ENCODE peak calls at places on chromosomes 3 and 15, in four cellular contexts. One of them, this sample, is unnamed.

GRCh38 chr3:55405436-55405835 is 81.7 kb downstream of the WNT5A start:
- DNase-seq in body of pancreas: no peak
- DNase-seq in transverse colon: no peak
- DNase-seq in tibial nerve: no peak
- DNase-seq in this sample: no peak

GRCh38 chr3:186930143-186930638 is at the start of gene ST6GAL1:
- DNase-seq in body of pancreas: peak; percentile 30
- DNase-seq in transverse colon: peak; percentile 81
- DNase-seq in tibial nerve: peak; percentile 35
- DNase-seq in this sample: peak; percentile 62

GRCh38 chr3:125078961-125079674 is 23.3 kb upstream of the HEG1 start:
- DNase-seq in body of pancreas: no peak
- DNase-seq in transverse colon: no peak
- DNase-seq in tibial nerve: no peak
- DNase-seq in this sample: no peak

GRCh38 chr3:189936210-189936609 is 184.5 kb downstream of the P3H2 start:
- DNase-seq in body of pancreas: no peak
- DNase-seq in transverse colon: no peak
- DNase-seq in tibial nerve: no peak
- DNase-seq in this sample: no peak

GRCh38 chr3:33758874-33759273 is 39.6 kb upstream of the PDCD6IP start:
- DNase-seq in body of pancreas: no peak
- DNase-seq in transverse colon: no peak
- DNase-seq in tibial nerve: no peak
- DNase-seq in this sample: no peak

GRCh38 chr3:75180945-75181298 is 483.2 kb upstream of the FRG2C start:
- DNase-seq in body of pancreas: no peak
- DNase-seq in transverse colon: no peak
- DNase-seq in tibial nerve: no peak
- DNase-seq in this sample: no peak

GRCh38 chr15:88083828-88084760 is 172.4 kb downstream of the NTRK3 start:
- DNase-seq in body of pancreas: no peak
- DNase-seq in transverse colon: no peak
- DNase-seq in tibial nerve: no peak
- DNase-seq in this sample: peak; percentile 52

GRCh38 chr15:69660658-69661405 is 208.2 kb downstream of the RPLP1 start:
- DNase-seq in body of pancreas: no peak
- DNase-seq in transverse colon: no peak
- DNase-seq in tibial nerve: no peak
- DNase-seq in this sample: no peak

GRCh38 chr15:42994546-42994945 is 74.0 kb upstream of the TTBK2 start:
- DNase-seq in body of pancreas: no peak
- DNase-seq in transverse colon: no peak
- DNase-seq in tibial nerve: no peak
- DNase-seq in this sample: no peak

GRCh38 chr3:44642337-44642736 is 6.2 kb upstream of the ZNF35 start:
- DNase-seq in body of pancreas: no peak
- DNase-seq in transverse colon: no peak
- DNase-seq in tibial nerve: no peak
- DNase-seq in this sample: no peak

GRCh38 chr15:70505971-70506887 is 257.1 kb downstream of the UACA start:
- DNase-seq in body of pancreas: no peak
- DNase-seq in transverse colon: no peak
- DNase-seq in tibial nerve: no peak
- DNase-seq in this sample: no peak

GRCh38 chr3:140724856-140725812 is 47.3 kb downstream of the TRIM42 start:
- DNase-seq in body of pancreas: no peak
- DNase-seq in transverse colon: no peak
- DNase-seq in tibial nerve: no peak
- DNase-seq in this sample: no peak

GRCh38 chr3:99712291-99712954 is 74.0 kb downstream of the COL8A1 start:
- DNase-seq in body of pancreas: no peak
- DNase-seq in transverse colon: no peak
- DNase-seq in tibial nerve: no peak
- DNase-seq in this sample: no peak

GRCh38 chr15:82177291-82178010 is 85.1 kb downstream of the EFL1 start:
- DNase-seq in body of pancreas: no peak
- DNase-seq in transverse colon: no peak
- DNase-seq in tibial nerve: no peak
- DNase-seq in this sample: no peak

GRCh38 chr3:115766587-115767492 is 143.5 kb downstream of the GAP43 start:
- DNase-seq in body of pancreas: no peak
- DNase-seq in transverse colon: no peak
- DNase-seq in tibial nerve: no peak
- DNase-seq in this sample: peak; percentile 31

GRCh38 chr3:56630966-56631365 is 52.1 kb downstream of the TASOR start:
- DNase-seq in body of pancreas: no peak
- DNase-seq in transverse colon: no peak
- DNase-seq in tibial nerve: no peak
- DNase-seq in this sample: no peak

GRCh38 chr3:188165596-188165995 is 11.6 kb downstream of the LPP start:
- DNase-seq in body of pancreas: no peak
- DNase-seq in transverse colon: no peak
- DNase-seq in tibial nerve: no peak
- DNase-seq in this sample: no peak

GRCh38 chr15:78414608-78415250 is 23.3 kb upstream of the IREB2 start:
- DNase-seq in body of pancreas: no peak
- DNase-seq in transverse colon: no peak
- DNase-seq in tibial nerve: no peak
- DNase-seq in this sample: no peak

GRCh38 chr15:31041610-31042009 is 50.2 kb upstream of the MTMR10 start:
- DNase-seq in body of pancreas: no peak
- DNase-seq in transverse colon: no peak
- DNase-seq in tibial nerve: no peak
- DNase-seq in this sample: no peak

GRCh38 chr3:177589921-177590336 is 392.6 kb upstream of the TBL1XR1 start:
- DNase-seq in body of pancreas: peak; percentile 40
- DNase-seq in transverse colon: no peak
- DNase-seq in tibial nerve: no peak
- DNase-seq in this sample: no peak

GRCh38 chr3:28765194-28765593 is 416.6 kb upstream of the AZI2 start:
- DNase-seq in body of pancreas: no peak
- DNase-seq in transverse colon: no peak
- DNase-seq in tibial nerve: no peak
- DNase-seq in this sample: no peak

GRCh38 chr3:119585867-119586570 is 6.7 kb downstream of the ADPRH start:
- DNase-seq in body of pancreas: no peak
- DNase-seq in transverse colon: no peak
- DNase-seq in tibial nerve: no peak
- DNase-seq in this sample: no peak

GRCh38 chr3:134373278-134373941 is 837 bp downstream of the AMOTL2 start:
- DNase-seq in body of pancreas: peak; percentile 88
- DNase-seq in transverse colon: peak; percentile 78
- DNase-seq in tibial nerve: peak; percentile 82
- DNase-seq in this sample: peak; percentile 89

GRCh38 chr3:100463002-100463401 is 29.4 kb upstream of the TMEM45A start:
- DNase-seq in body of pancreas: peak; percentile 42
- DNase-seq in transverse colon: no peak
- DNase-seq in tibial nerve: no peak
- DNase-seq in this sample: peak; percentile 45

GRCh38 chr3:113747719-113748046 is 848 bp downstream of the ATP6V1A start:
- DNase-seq in body of pancreas: no peak
- DNase-seq in transverse colon: no peak
- DNase-seq in tibial nerve: no peak
- DNase-seq in this sample: no peak

GRCh38 chr3:38354588-38355344 is 8.2 kb downstream of the XYLB start:
- DNase-seq in body of pancreas: peak; percentile 51
- DNase-seq in transverse colon: peak; percentile 53
- DNase-seq in tibial nerve: no peak
- DNase-seq in this sample: no peak

GRCh38 chr15:95715919-95716318 is 614.6 kb upstream of the NR2F2 start:
- DNase-seq in body of pancreas: no peak
- DNase-seq in transverse colon: no peak
- DNase-seq in tibial nerve: no peak
- DNase-seq in this sample: no peak

GRCh38 chr15:20356444-20357138 is 185.0 kb downstream of the GOLGA6L6 start:
- DNase-seq in body of pancreas: peak; percentile 75
- DNase-seq in transverse colon: peak; percentile 40
- DNase-seq in tibial nerve: no peak
- DNase-seq in this sample: peak; percentile 37

GRCh38 chr3:153285194-153285641 is 123.2 kb downstream of the RAP2B start:
- DNase-seq in body of pancreas: no peak
- DNase-seq in transverse colon: no peak
- DNase-seq in tibial nerve: no peak
- DNase-seq in this sample: no peak

GRCh38 chr3:11495948-11496557 is 147.7 kb downstream of the VGLL4 start:
- DNase-seq in body of pancreas: no peak
- DNase-seq in transverse colon: no peak
- DNase-seq in tibial nerve: no peak
- DNase-seq in this sample: no peak

GRCh38 chr3:43858052-43858701 is 167.4 kb downstream of the ABHD5 start:
- DNase-seq in body of pancreas: no peak
- DNase-seq in transverse colon: no peak
- DNase-seq in tibial nerve: no peak
- DNase-seq in this sample: no peak

GRCh38 chr15:68639926-68640600 is 61.3 kb downstream of the CORO2B start:
- DNase-seq in body of pancreas: peak; percentile 43
- DNase-seq in transverse colon: no peak
- DNase-seq in tibial nerve: no peak
- DNase-seq in this sample: peak; percentile 44

GRCh38 chr3:146968204-146968651 is 363.1 kb upstream of the PLSCR5 start:
- DNase-seq in body of pancreas: no peak
- DNase-seq in transverse colon: no peak
- DNase-seq in tibial nerve: no peak
- DNase-seq in this sample: no peak

GRCh38 chr3:140742116-140742515 is 64.3 kb downstream of the TRIM42 start:
- DNase-seq in body of pancreas: no peak
- DNase-seq in transverse colon: no peak
- DNase-seq in tibial nerve: no peak
- DNase-seq in this sample: no peak

GRCh38 chr3:38574411-38575278 is 74.8 kb downstream of the SCN5A start:
- DNase-seq in body of pancreas: no peak
- DNase-seq in transverse colon: no peak
- DNase-seq in tibial nerve: no peak
- DNase-seq in this sample: no peak

GRCh38 chr15:87619161-87619960 is 637.2 kb downstream of the NTRK3 start:
- DNase-seq in body of pancreas: no peak
- DNase-seq in transverse colon: no peak
- DNase-seq in tibial nerve: no peak
- DNase-seq in this sample: peak; percentile 36

GRCh38 chr3:7328339-7328738 is 467.4 kb downstream of the GRM7 start:
- DNase-seq in body of pancreas: no peak
- DNase-seq in transverse colon: no peak
- DNase-seq in tibial nerve: no peak
- DNase-seq in this sample: no peak

GRCh38 chr3:196774845-196775422 is 35.3 kb downstream of the PAK2 start:
- DNase-seq in body of pancreas: no peak
- DNase-seq in transverse colon: no peak
- DNase-seq in tibial nerve: no peak
- DNase-seq in this sample: no peak

GRCh38 chr3:48400824-48401433 is 28.9 kb downstream of the FBXW12 start:
- DNase-seq in body of pancreas: peak; percentile 74
- DNase-seq in transverse colon: peak; percentile 68
- DNase-seq in tibial nerve: no peak
- DNase-seq in this sample: peak; percentile 48

GRCh38 chr15:74543583-74543982 is 2.6 kb downstream of the ARID3B start:
- DNase-seq in body of pancreas: no peak
- DNase-seq in transverse colon: no peak
- DNase-seq in tibial nerve: no peak
- DNase-seq in this sample: no peak
- TF ChIP-seq CTCF in body of pancreas: peak; percentile 31
- TF ChIP-seq CTCF in transverse colon: no peak
- TF ChIP-seq CTCF in tibial nerve: no peak
- TF ChIP-seq CTCF in this sample: no peak

DNA sequence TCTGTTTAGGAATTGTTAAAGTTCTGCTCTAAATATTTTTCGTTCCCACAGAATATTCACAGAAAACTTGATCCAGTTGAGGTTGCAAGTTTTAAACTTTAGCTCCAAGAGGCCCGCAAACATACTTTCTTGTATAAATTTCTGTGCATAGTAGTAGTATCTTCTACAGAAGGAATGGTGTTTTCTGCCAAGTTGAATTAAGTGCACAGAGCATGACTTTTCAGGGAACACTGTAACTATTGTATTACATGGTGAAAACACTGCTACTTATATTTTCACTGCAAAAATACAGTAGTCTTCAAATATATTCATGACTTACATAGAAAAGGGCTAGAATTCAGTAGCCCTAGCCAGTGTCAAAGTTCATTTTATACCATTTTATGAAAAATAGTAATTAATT is 67.0 kb downstream of the SUCNR1 start:
- DNase-seq in body of pancreas: no peak
- DNase-seq in transverse colon: no peak
- DNase-seq in tibial nerve: no peak
- DNase-seq in this sample: no peak
- TF ChIP-seq POLR2A in body of pancreas: no peak
- TF ChIP-seq POLR2A in transverse colon: no peak
- TF ChIP-seq POLR2A in tibial nerve: no peak
- TF ChIP-seq POLR2A in this sample: no peak

GRCh38 chr3:52895416-52895815 is 1.9 kb downstream of the STIMATE start:
- DNase-seq in body of pancreas: no peak
- DNase-seq in transverse colon: no peak
- DNase-seq in tibial nerve: no peak
- DNase-seq in this sample: no peak

GRCh38 chr3:52894756-52895155 is 2.6 kb downstream of the STIMATE start:
- DNase-seq in body of pancreas: no peak
- DNase-seq in transverse colon: no peak
- DNase-seq in tibial nerve: no peak
- DNase-seq in this sample: no peak

GRCh38 chr3:52893723-52894122 is 3.6 kb downstream of the STIMATE start:
- DNase-seq in body of pancreas: peak; percentile 81
- DNase-seq in transverse colon: no peak
- DNase-seq in tibial nerve: no peak
- DNase-seq in this sample: no peak

GRCh38 chr3:52897130-52898109 is at the start of gene STIMATE:
- DNase-seq in body of pancreas: peak; percentile 94
- DNase-seq in transverse colon: peak; percentile 91
- DNase-seq in tibial nerve: peak; percentile 66
- DNase-seq in this sample: peak; percentile 86

DNA sequence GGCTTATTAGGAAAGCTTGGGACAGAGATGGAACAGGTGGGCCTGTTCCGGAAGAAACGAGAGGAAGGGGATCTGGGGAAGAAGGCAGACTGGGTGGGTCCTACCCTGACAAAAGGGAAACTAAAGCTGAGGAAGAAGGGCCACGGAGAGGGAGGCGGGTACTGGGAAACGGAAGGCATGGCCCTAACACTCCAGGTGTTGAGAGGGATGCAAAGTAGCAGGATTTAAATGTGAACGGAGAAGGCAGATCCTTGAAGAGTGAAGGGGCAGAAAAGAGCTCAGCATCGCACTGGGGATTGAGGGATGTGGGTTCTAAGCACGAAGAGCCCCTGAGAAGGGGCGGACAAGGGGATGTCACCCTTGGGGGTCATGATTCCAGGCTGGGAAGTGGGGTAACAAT is 735 bp downstream of the STIMATE start:
- DNase-seq in body of pancreas: no peak
- DNase-seq in transverse colon: no peak
- DNase-seq in tibial nerve: no peak
- DNase-seq in this sample: no peak
- H3K4me1 ChIP-seq in body of pancreas: peaks cover 58% of the 10 kb centered on the region
- H3K4me1 ChIP-seq in transverse colon: peaks cover 13% of the 10 kb centered on the region
- H3K4me1 ChIP-seq in tibial nerve: peaks cover 51% of the 10 kb centered on the region
- H3K4me1 ChIP-seq in this sample: no peaks in the 10 kb centered on the region

GRCh38 chr15:58760385-58761009 is 10.6 kb upstream of the MINDY2 start:
- DNase-seq in body of pancreas: no peak
- DNase-seq in transverse colon: no peak
- DNase-seq in tibial nerve: no peak
- DNase-seq in this sample: no peak
- TF ChIP-seq CTCF in body of pancreas: no peak
- TF ChIP-seq CTCF in transverse colon: no peak
- TF ChIP-seq CTCF in tibial nerve: no peak
- TF ChIP-seq CTCF in this sample: no peak

This sample was measured in uterus.